ENCODE peak calls at places on chromosomes 3 and 15, in ten cellular contexts. N, B, C, E, Z, H, U, T, V and P are unnamed samples.
A peak's percentile ranks its signal among the peaks of the same experiment; 100 is the strongest.

GRCh38 chr3:13623101-13623654 is 74.3 kb downstream of the FBLN2 start:
- DNase-seq in N (no peak), B (no peak), C (no peak), E (no peak), Z (no peak), H (no peak), U (peak; percentile 16), T (no peak), V (no peak), P (no peak)

GRCh38 chr15:57395292-57395691 is 19.0 kb downstream of the CGNL1 start:
- DNase-seq in N (no peak), B (no peak), C (no peak), E (no peak), Z (no peak), H (no peak), U (peak; percentile 90), T (no peak), V (no peak), P (no peak)

GRCh38 chr3:44104668-44105321 is 136.9 kb upstream of the TOPAZ1 start:
- DNase-seq in N (no peak), B (no peak), C (peak; percentile 25), E (no peak), Z (peak; percentile 6), H (peak; percentile 41), U (peak; percentile 49), T (no peak), V (no peak), P (no peak)

GRCh38 chr15:99958426-99959097 is 225.3 kb upstream of the LYSMD4 start:
- DNase-seq in N (no peak), B (no peak), C (no peak), E (no peak), Z (no peak), H (no peak), U (no peak), T (no peak), V (no peak), P (no peak)

GRCh38 chr3:187889601-187890404 is 144.5 kb upstream of the BCL6 start:
- DNase-seq in N (peak; percentile 45), B (peak; percentile 60), C (no peak), E (no peak), Z (peak; percentile 8), H (no peak), U (no peak), T (no peak), V (no peak), P (no peak)

GRCh38 chr3:23203651-23204111 is 554 bp downstream of the UBE2E2 start:
- DNase-seq in N (peak; percentile 38), B (peak; percentile 63), C (no peak), E (no peak), Z (no peak), H (peak; percentile 21), U (no peak), T (no peak), V (no peak), P (no peak)

GRCh38 chr3:170726976-170727661 is 141.2 kb upstream of the SLC7A14 start:
- DNase-seq in N (no peak), B (no peak), C (no peak), E (no peak), Z (peak; percentile 75), H (no peak), U (peak; percentile 91), T (no peak), V (no peak), P (no peak)

GRCh38 chr3:127722104-127722784 is 49.5 kb downstream of the ABTB1 start:
- DNase-seq in N (no peak), B (no peak), C (no peak), E (no peak), Z (no peak), H (no peak), U (no peak), T (no peak), V (no peak), P (no peak)

GRCh38 chr3:45417949-45418847 is 29.8 kb downstream of the LARS2 start:
- DNase-seq in N (no peak), B (no peak), C (no peak), E (no peak), Z (no peak), H (no peak), U (no peak), T (no peak), V (no peak), P (no peak)

GRCh38 chr15:75455982-75456531 is 4.6 kb upstream of the SIN3A start:
- DNase-seq in N (peak; percentile 73), B (no peak), C (peak; percentile 41), E (peak; percentile 35), Z (peak; percentile 78), H (peak; percentile 52), U (peak; percentile 77), T (peak; percentile 52), V (peak; percentile 27), P (peak; percentile 32)

GRCh38 chr3:78204977-78205376 is 1165.1 kb downstream of the ROBO2 start:
- DNase-seq in N (no peak), B (no peak), C (no peak), E (no peak), Z (peak; percentile 6), H (no peak), U (peak; percentile 76), T (no peak), V (no peak), P (no peak)

GRCh38 chr15:88256261-88257230 is at the start of gene NTRK3:
- DNase-seq in N (no peak), B (no peak), C (no peak), E (no peak), Z (no peak), H (no peak), U (peak; percentile 19), T (no peak), V (no peak), P (no peak)

GRCh38 chr3:182244222-182244971 is 532.7 kb downstream of the SOX2 start:
- DNase-seq in N (no peak), B (no peak), C (no peak), E (no peak), Z (no peak), H (no peak), U (no peak), T (no peak), V (no peak), P (no peak)

GRCh38 chr3:149820183-149820582 is 7.2 kb downstream of the RNF13 start:
- DNase-seq in N (no peak), B (no peak), C (no peak), E (no peak), Z (no peak), H (no peak), U (peak; percentile 54), T (no peak), V (no peak), P (no peak)

GRCh38 chr15:94229591-94230365 is 1.6 kb upstream of the MCTP2 start:
- DNase-seq in N (no peak), B (no peak), C (no peak), E (peak; percentile 28), Z (peak; percentile 88), H (peak; percentile 55), U (no peak), T (peak; percentile 75), V (peak; percentile 43), P (peak; percentile 12)

GRCh38 chr3:33318709-33319380 is 41.6 kb downstream of the FBXL2 start:
- DNase-seq in N (no peak), B (no peak), C (no peak), E (no peak), Z (peak; percentile 37), H (no peak), U (no peak), T (no peak), V (no peak), P (no peak)

GRCh38 chr3:11132861-11133260 is 21.4 kb upstream of the HRH1 start:
- DNase-seq in N (no peak), B (no peak), C (no peak), E (no peak), Z (no peak), H (no peak), U (no peak), T (no peak), V (no peak), P (no peak)

GRCh38 chr3:118628704-118629341 is 405.8 kb downstream of the IGSF11 start:
- DNase-seq in N (peak; percentile 20), B (peak; percentile 46), C (peak; percentile 14), E (no peak), Z (peak; percentile 85), H (peak; percentile 2), U (no peak), T (no peak), V (no peak), P (no peak)

GRCh38 chr3:115912372-115912771 is 289.1 kb downstream of the GAP43 start:
- DNase-seq in N (no peak), B (peak; percentile 68), C (no peak), E (no peak), Z (no peak), H (no peak), U (no peak), T (no peak), V (no peak), P (no peak)

GRCh38 chr3:185654758-185655145 is 68.7 kb downstream of the SENP2 start:
- DNase-seq in N (no peak), B (no peak), C (no peak), E (no peak), Z (no peak), H (no peak), U (no peak), T (no peak), V (no peak), P (no peak)

GRCh38 chr15:49415638-49416037 is 7.4 kb upstream of the FGF7 start:
- DNase-seq in N (no peak), B (no peak), C (no peak), E (no peak), Z (peak; percentile 8), H (no peak), U (peak; percentile 92), T (no peak), V (no peak), P (no peak)

GRCh38 chr15:36590838-36591237 is 11.4 kb downstream of the CDIN1 start:
- DNase-seq in N (no peak), B (no peak), C (no peak), E (no peak), Z (no peak), H (no peak), U (peak; percentile 70), T (no peak), V (no peak), P (no peak)

GRCh38 chr3:50567386-50568182 is at the start of gene C3orf18:
- DNase-seq in N (peak; percentile 57), B (peak; percentile 96), C (peak; percentile 93), E (peak; percentile 88), Z (peak; percentile 82), H (peak; percentile 95), U (peak; percentile 90), T (peak; percentile 91), V (peak; percentile 92), P (peak; percentile 90)